ENCODE peak calls at places on chromosomes 5 and 9, in eight cellular contexts. Y is AG09309; B is GM20000; L is stimulated activated CD4-positive, alpha-beta T cell treated with anti-CD3 and anti-CD28 coated beads, Interleukin-15, amount 100 ng/mL, for 48 hours; D is HFFc6; T is Calu3; E is skeletal muscle cell; X is stromal cell of bone marrow. R is an unnamed sample.

GRCh38 chr5:9774472-9775079 is 144.4 kb upstream of the TAS2R1 start:
- DNase-seq in X (no peak), B (no peak), L (no peak), Y (peak), T (peak), E (peak), D (peak), R (peak)

GRCh38 chr5:37799865-37800421 is 39.9 kb downstream of the GDNF start:
- DNase-seq in D (no peak), Y (no peak), X (no peak), B (no peak), T (no peak), E (no peak), L (no peak), R (no peak)

GRCh38 chr9:115395511-115396021 is 277.6 kb upstream of the TNC start:
- DNase-seq in E (no peak), D (no peak), X (no peak), T (no peak), L (no peak), Y (no peak), B (no peak), R (no peak)

GRCh38 chr5:37774912-37775483 is 64.8 kb downstream of the GDNF start:
- DNase-seq in T (peak), X (no peak), B (no peak), E (no peak), L (peak), Y (no peak), D (peak), R (peak)

GRCh38 chr9:95890594-95890993 is 15.1 kb downstream of the ERCC6L2 start:
- DNase-seq in B (no peak), Y (no peak), E (no peak), X (no peak), L (no peak), T (no peak), D (no peak), R (no peak)

GRCh38 chr9:63817622-63818518 is 1467.1 kb downstream of the FOXD4L5 start:
- DNase-seq in Y (no peak), E (no peak), D (peak), L (peak), T (peak), B (peak), X (no peak), R (peak)

GRCh38 chr9:110986529-110986928 is 51.7 kb downstream of the LPAR1 start:
- DNase-seq in L (no peak), Y (no peak), B (no peak), E (no peak), X (no peak), D (no peak), T (no peak), R (no peak)

GRCh38 chr5:5037674-5038073 is 102.5 kb upstream of the ADAMTS16 start:
- DNase-seq in Y (no peak), B (no peak), X (no peak), L (no peak), D (no peak), T (no peak), E (no peak), R (no peak)

GRCh38 chr9:133202688-133203453 is 6.2 kb downstream of the OBP2B start:
- DNase-seq in D (no peak), X (no peak), B (no peak), Y (no peak), L (no peak), T (no peak), E (no peak), R (no peak)

GRCh38 chr9:112072721-112073553 is 102.2 kb downstream of the SUSD1 start:
- DNase-seq in B (no peak), Y (peak), X (peak), D (peak), T (no peak), L (no peak), E (peak), R (no peak)

GRCh38 chr5:180201051-180201987 is 7.7 kb downstream of the RASGEF1C start:
- DNase-seq in X (no peak), T (no peak), L (no peak), D (no peak), B (no peak), E (no peak), Y (no peak), R (peak)

GRCh38 chr5:73768-74502 is 18.0 kb upstream of the PLEKHG4B start:
- DNase-seq in B (no peak), X (no peak), L (no peak), T (no peak), E (no peak), Y (no peak), D (no peak), R (no peak)

GRCh38 chr9:127991017-127991756 is 10.4 kb upstream of the EEIG1 start:
- DNase-seq in B (no peak), E (no peak), Y (no peak), T (peak), L (no peak), D (no peak), X (no peak), R (no peak)

GRCh38 chr9:109779711-109780452 is at the start of gene PALM2AKAP2:
- DNase-seq in T (peak), X (peak), D (peak), L (no peak), Y (no peak), B (no peak), E (no peak), R (peak)

GRCh38 chr9:36148652-36149051 is 12.1 kb downstream of the GLIPR2 start:
- DNase-seq in B (peak), L (peak), X (peak), D (peak), E (peak), T (peak), Y (peak), R (peak)

GRCh38 chr5:15376803-15377202 is 123.2 kb upstream of the FBXL7 start:
- DNase-seq in Y (no peak), T (no peak), D (no peak), B (no peak), L (no peak), E (no peak), X (no peak), R (no peak)

GRCh38 chr9:96022445-96023031 is 147.0 kb downstream of the ERCC6L2 start:
- DNase-seq in T (no peak), X (no peak), L (no peak), E (no peak), B (peak), D (no peak), Y (no peak), R (no peak)

GRCh38 chr5:144812770-144813169 is 642.1 kb downstream of the KCTD16 start:
- DNase-seq in L (no peak), B (no peak), Y (peak), X (peak), D (peak), T (no peak), E (peak), R (peak)

GRCh38 chr9:110745656-110746055 is 77.1 kb downstream of the MUSK start:
- DNase-seq in D (no peak), B (no peak), X (no peak), E (no peak), Y (no peak), L (no peak), T (no peak), R (peak)

GRCh38 chr5:135020111-135020895 is 13.7 kb downstream of the PITX1 start:
- DNase-seq in E (no peak), Y (no peak), L (no peak), T (no peak), D (no peak), X (no peak), B (no peak), R (no peak)

GRCh38 chr5:75933489-75933888 is 149.7 kb upstream of the SV2C start:
- DNase-seq in L (no peak), E (no peak), D (no peak), B (no peak), X (no peak), T (no peak), Y (no peak), R (no peak)

GRCh38 chr5:163759000-163759730 is 253.7 kb downstream of the MAT2B start:
- DNase-seq in B (no peak), T (no peak), E (no peak), D (no peak), L (no peak), X (no peak), Y (no peak), R (no peak)

GRCh38 chr9:92292338-92293074 is 991 bp downstream of the IARS1 start:
- DNase-seq in B (no peak), T (no peak), Y (no peak), E (no peak), D (peak), X (no peak), L (no peak), R (no peak)

GRCh38 chr5:143757116-143757515 is 54.8 kb upstream of the HMHB1 start:
- DNase-seq in X (no peak), Y (no peak), E (no peak), D (no peak), L (no peak), B (no peak), T (no peak), R (no peak)

GRCh38 chr9:16921855-16922254 is 51.4 kb upstream of the BNC2 start:
- DNase-seq in Y (no peak), T (no peak), D (peak), X (no peak), B (no peak), E (no peak), L (no peak), R (peak)

GRCh38 chr9:121718063-121718462 is 66.6 kb downstream of the DAB2IP start:
- DNase-seq in L (no peak), Y (no peak), B (no peak), E (no peak), T (no peak), X (no peak), D (peak), R (no peak)

GRCh38 chr9:68690088-68690487 is 15.0 kb upstream of the PIP5K1B start:
- DNase-seq in L (no peak), E (no peak), Y (no peak), D (no peak), T (peak), X (peak), B (no peak), R (peak)

GRCh38 chr5:180553530-180553929 is 37.8 kb downstream of the SCGB3A1 start:
- DNase-seq in E (no peak), Y (no peak), L (no peak), B (no peak), X (no peak), T (no peak), D (no peak), R (no peak)

GRCh38 chr9:131841765-131842318 is 102.0 kb upstream of the RAPGEF1 start:
- DNase-seq in X (no peak), E (no peak), Y (no peak), T (no peak), B (no peak), D (no peak), L (no peak), R (no peak)

R was measured in HT1080.